ENCODE peak calls at places on chromosomes 5 and 9, in six cellular contexts. G, H, J, C, R and D are unnamed samples.

GRCh38 chr5:62920856-62921255 is 342.2 kb downstream of the LRRC70 start:
- DNase-seq in H (no peak), R (no peak), C (no peak), J (no peak), G (no peak), D (no peak)

GRCh38 chr5:149030392-149030791 is 32.5 kb downstream of the SH3TC2 start:
- DNase-seq in G (no peak), J (no peak), H (no peak), R (no peak), C (no peak), D (no peak)

GRCh38 chr9:88590558-88591146 is 55.7 kb downstream of the NXNL2 start:
- DNase-seq in G (peak), H (no peak), J (no peak), R (peak), C (no peak), D (no peak)

GRCh38 chr9:134356496-134357470 is 30.5 kb downstream of the RXRA start:
- DNase-seq in C (no peak), H (peak), J (peak), R (no peak), G (no peak), D (peak)

GRCh38 chr9:128072144-128073021 is 4.4 kb downstream of the SLC25A25 start:
- DNase-seq in H (peak), G (no peak), J (peak), C (no peak), R (no peak), D (peak)

GRCh38 chr5:150122158-150122510 is 33.5 kb downstream of the PDGFRB start:
- DNase-seq in H (peak), C (no peak), J (peak), G (no peak), R (peak), D (no peak)

GRCh38 chr9:135002336-135002735 is 84.6 kb upstream of the FCN1 start:
- DNase-seq in H (no peak), G (no peak), R (no peak), J (no peak), C (no peak), D (no peak)

GRCh38 chr9:120985759-120986353 is 59.3 kb upstream of the TRAF1 start:
- DNase-seq in J (no peak), H (no peak), R (peak), C (peak), G (peak), D (no peak)

GRCh38 chr5:161385080-161385479 is 161.4 kb downstream of the GABRB2 start:
- DNase-seq in C (no peak), J (no peak), H (no peak), R (no peak), G (no peak), D (no peak)

GRCh38 chr9:137456864-137457405 is 2.2 kb downstream of the NSMF start:
- DNase-seq in C (no peak), G (no peak), H (no peak), R (no peak), J (peak), D (peak)

GRCh38 chr5:72106922-72107873 is at the start of gene MAP1B:
- DNase-seq in C (no peak), J (no peak), H (no peak), G (peak), R (peak), D (no peak)

GRCh38 chr5:125549322-125549871 is 803.0 kb upstream of the ZNF608 start:
- DNase-seq in H (no peak), J (no peak), C (no peak), G (peak), R (no peak), D (no peak)

GRCh38 chr5:173003360-173003759 is 19.8 kb downstream of the ATP6V0E1 start:
- DNase-seq in J (no peak), H (no peak), C (no peak), G (no peak), R (no peak), D (no peak)

GRCh38 chr9:98453589-98454311 is 198.3 kb upstream of the TBC1D2 start:
- DNase-seq in R (no peak), G (no peak), J (no peak), C (no peak), H (no peak), D (no peak)

GRCh38 chr9:95073042-95073607 is 244.4 kb downstream of the FANCC start:
- DNase-seq in G (peak), H (no peak), J (no peak), C (no peak), R (peak), D (no peak)

GRCh38 chr9:134210908-134211810 is 46.8 kb upstream of the RNU6ATAC start:
- DNase-seq in C (no peak), H (no peak), R (no peak), J (peak), G (no peak), D (peak)

GRCh38 chr9:113875917-113876805 is at the start of gene ZNF618:
- DNase-seq in G (peak), C (no peak), H (peak), J (peak), R (peak), D (peak)

GRCh38 chr9:136626066-136626725 is 36.5 kb upstream of the EGFL7 start:
- DNase-seq in G (peak), R (no peak), H (peak), C (no peak), J (no peak), D (peak)

GRCh38 chr5:147307170-147307569 is 72.3 kb downstream of the STK32A start:
- DNase-seq in H (no peak), R (no peak), J (no peak), G (no peak), C (no peak), D (no peak)

GRCh38 chr9:129919836-129920235 is 84.6 kb downstream of the USP20 start:
- DNase-seq in G (no peak), H (no peak), J (no peak), R (no peak), C (no peak), D (no peak)

GRCh38 chr5:142717582-142718215 is 31.8 kb upstream of the FGF1 start:
- DNase-seq in C (no peak), G (peak), R (peak), J (no peak), H (no peak), D (no peak)

GRCh38 chr5:98787131-98787719 is 13.8 kb downstream of the RGMB start:
- DNase-seq in R (no peak), H (no peak), G (no peak), C (no peak), J (no peak), D (no peak)

GRCh38 chr5:96963267-96963666 is 27.4 kb downstream of the LNPEP start:
- DNase-seq in G (peak), H (peak), R (no peak), J (no peak), C (no peak), D (no peak)

GRCh38 chr5:181245427-181246275 is 1.9 kb upstream of the RACK1 start:
- DNase-seq in G (no peak), J (no peak), C (no peak), H (peak), R (peak), D (no peak)

GRCh38 chr5:89034588-89034987 is 151.6 kb upstream of the MEF2C start:
- DNase-seq in G (no peak), R (no peak), C (no peak), H (no peak), J (no peak), D (no peak)

GRCh38 chr5:83099001-83099400 is 21.7 kb downstream of the XRCC4 start:
- DNase-seq in H (no peak), J (no peak), R (no peak), C (no peak), G (peak), D (no peak)

GRCh38 chr5:115246361-115246991 is 16.2 kb downstream of the PGGT1B start:
- DNase-seq in H (no peak), G (no peak), C (no peak), R (peak), J (no peak), D (no peak)

GRCh38 chr5:152505442-152506042 is 100.5 kb upstream of the NMUR2 start:
- DNase-seq in H (peak), J (no peak), G (peak), R (peak), C (no peak), D (no peak)

GRCh38 chr5:132776932-132777208 is 169 bp downstream of the SEPTIN8 start:
- DNase-seq in G (no peak), H (no peak), J (no peak), C (no peak), R (no peak), D (no peak)

GRCh38 chr5:150487199-150488061 is 20.5 kb upstream of the NDST1 start:
- DNase-seq in H (peak), J (no peak), R (no peak), C (no peak), G (peak), D (peak)

GRCh38 chr5:20266068-20266467 is 278.1 kb upstream of the CDH18 start:
- DNase-seq in J (no peak), H (no peak), G (no peak), C (no peak), R (no peak), D (no peak)

GRCh38 chr9:124284237-124284831 is 26.6 kb downstream of the NEK6 start:
- DNase-seq in H (no peak), R (no peak), C (no peak), J (peak), G (no peak), D (peak)

GRCh38 chr5:145681686-145682085 is 153.5 kb downstream of the PRELID2 start:
- DNase-seq in G (peak), H (peak), J (no peak), C (no peak), R (peak), D (peak)

GRCh38 chr9:124290743-124291554 is 33.2 kb downstream of the NEK6 start:
- DNase-seq in C (no peak), J (no peak), G (no peak), H (no peak), R (no peak), D (no peak)

GRCh38 chr9:109020113-109020512 is 6.8 kb upstream of the CTNNAL1 start:
- DNase-seq in C (no peak), G (no peak), J (no peak), H (no peak), R (no peak), D (no peak)

GRCh38 chr5:29758986-29759421 is 1434.5 kb upstream of the CDH6 start:
- DNase-seq in C (no peak), J (no peak), G (peak), R (peak), H (no peak), D (no peak)

GRCh38 chr5:172896465-172896864 is 62.4 kb downstream of the ERGIC1 start:
- DNase-seq in R (no peak), H (no peak), C (no peak), G (no peak), J (no peak), D (no peak)

GRCh38 chr5:31153523-31153922 is 40.0 kb upstream of the CDH6 start:
- DNase-seq in H (no peak), C (no peak), R (no peak), J (no peak), G (no peak), D (no peak)

GRCh38 chr5:110288766-110289165 is 437.7 kb downstream of the TMEM232 start:
- DNase-seq in H (no peak), C (peak), G (peak), J (no peak), R (no peak), D (no peak)

DNA sequence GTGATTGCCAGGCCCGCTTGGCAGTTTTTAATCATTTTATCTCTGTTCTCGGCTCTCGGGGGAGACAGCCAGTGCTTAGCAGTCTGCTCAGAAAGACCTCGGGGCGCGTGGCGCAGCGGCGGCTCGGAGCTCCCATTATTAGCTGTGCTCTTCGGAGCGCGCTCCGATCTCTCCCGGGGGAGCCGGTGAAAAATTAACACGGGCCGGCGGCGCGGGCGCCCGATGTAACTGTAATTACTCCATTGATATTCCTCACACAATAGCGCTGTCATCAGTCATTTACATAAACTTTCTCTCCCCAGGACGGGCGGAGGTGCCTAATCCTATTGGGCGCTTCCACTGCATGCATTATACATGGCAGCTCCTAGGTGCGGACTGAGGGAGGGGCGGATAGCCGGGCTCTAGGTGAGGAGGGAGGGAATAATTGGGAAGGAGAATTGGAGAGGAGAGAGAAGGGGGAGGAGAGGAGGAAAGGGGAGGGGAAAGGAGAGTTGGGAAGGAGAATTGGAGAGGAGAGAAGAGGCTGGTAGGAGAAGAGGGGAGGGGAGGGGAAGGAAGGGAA is 24.9 kb downstream of the LMX1B start:
- DNase-seq in R (peak), H (no peak), G (peak), J (no peak), C (no peak), D (no peak)
- H3K4me3 ChIP-seq in R (peak), H (no peak), G (peak), J (no peak), C (no peak), D (no peak)

DNA sequence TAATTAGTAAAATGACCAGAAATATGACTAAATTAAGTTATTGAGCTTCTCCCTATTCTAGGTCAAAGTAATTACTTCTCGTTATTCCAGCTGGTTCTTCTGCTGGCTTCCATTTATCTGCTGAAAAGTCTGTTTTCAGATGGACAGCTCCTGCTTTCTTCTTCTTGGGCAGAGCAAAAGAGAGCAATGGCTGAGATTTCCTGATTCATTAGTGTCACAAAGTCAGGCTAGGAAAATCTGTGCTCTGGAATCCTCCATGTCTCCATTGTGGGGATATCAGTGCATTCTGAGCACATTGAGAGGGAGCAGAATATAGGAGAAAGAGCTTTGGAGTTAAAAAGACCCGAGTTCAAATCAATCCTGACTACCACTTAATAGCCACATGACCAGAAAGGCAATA is 33.7 kb upstream of the NRG2 start:
- DNase-seq in G (no peak), R (peak), C (no peak), J (no peak), H (no peak), D (no peak)
- H3K4me3 ChIP-seq in G (no peak), R (no peak), C (no peak), J (no peak), H (no peak), D (no peak)

GRCh38 chr9:82091100-82091499 is 102.5 kb downstream of the SPATA31D1 start:
- DNase-seq in H (no peak), G (no peak), R (no peak), C (no peak), J (no peak), D (no peak)
- H3K4me3 ChIP-seq in H (no peak), G (no peak), R (no peak), C (no peak), J (no peak), D (no peak)

DNA sequence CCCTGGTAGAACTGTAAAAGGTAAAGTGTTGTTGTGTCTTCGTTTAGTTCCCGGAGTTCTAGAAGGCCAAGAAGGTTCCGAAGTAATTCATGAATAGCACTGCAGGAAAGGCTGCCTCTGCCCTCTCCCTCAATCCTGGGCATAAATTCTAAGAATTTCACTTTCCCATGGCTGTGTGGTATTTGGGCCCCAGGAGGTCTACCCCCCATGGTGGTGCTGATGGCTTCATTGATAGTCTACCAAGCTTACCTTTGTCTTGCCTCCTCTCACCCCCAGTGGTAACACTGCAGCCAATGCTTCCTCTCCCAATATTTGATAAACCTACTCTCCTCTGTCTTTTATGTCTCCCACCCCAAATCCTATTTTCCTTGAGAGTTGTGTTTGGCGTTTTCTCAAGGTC is 39.5 kb downstream of the ADAMTS16 start:
- DNase-seq in R (peak), J (no peak), H (no peak), G (no peak), C (no peak), D (no peak)
- H3K4me3 ChIP-seq in R (no peak), J (no peak), H (no peak), G (no peak), C (no peak), D (no peak)

GRCh38 chr5:135307143-135307903 is 91.7 kb downstream of the MACROH2A1 start:
- DNase-seq in G (peak), C (no peak), H (no peak), R (peak), J (no peak), D (no peak)

GRCh38 chr5:135308245-135308644 is 90.8 kb downstream of the MACROH2A1 start:
- DNase-seq in H (no peak), G (no peak), C (no peak), J (no peak), R (no peak), D (no peak)

GRCh38 chr5:135304352-135305221 is 94.4 kb downstream of the MACROH2A1 start:
- DNase-seq in J (no peak), R (no peak), C (no peak), G (peak), H (no peak), D (no peak)

GRCh38 chr5:135306557-135306956 is 92.5 kb downstream of the MACROH2A1 start:
- DNase-seq in H (no peak), C (no peak), R (no peak), J (no peak), G (no peak), D (no peak)

DNA sequence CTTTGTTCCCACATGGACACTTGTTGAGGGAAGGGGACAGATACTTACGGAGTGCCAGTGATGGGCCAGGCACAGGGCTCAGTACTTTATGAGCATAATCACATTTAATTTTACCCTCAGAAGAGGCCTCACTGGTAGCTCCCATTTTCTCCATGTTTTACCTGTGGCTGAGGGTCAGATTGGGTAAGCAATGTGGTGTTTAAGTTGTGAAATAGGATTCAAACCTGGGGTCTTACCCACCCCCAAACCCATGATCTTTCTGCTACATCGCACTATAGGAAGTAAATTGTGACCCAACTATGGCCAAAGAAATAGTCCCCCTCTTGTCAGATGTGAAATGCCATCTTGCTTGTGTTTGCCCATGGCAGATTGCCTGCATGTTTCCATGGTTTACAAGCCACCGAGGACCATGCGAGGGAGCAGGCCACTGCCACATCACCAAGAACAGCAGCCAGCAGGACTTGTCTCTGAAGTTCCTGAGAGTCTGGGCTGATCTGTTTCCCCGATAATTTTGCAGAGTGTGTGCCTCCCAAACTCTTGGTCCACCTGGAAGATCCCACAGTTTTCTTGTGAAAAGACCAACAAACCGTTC is 95.4 kb downstream of the MACROH2A1 start:
- DNase-seq in H (no peak), C (no peak), G (no peak), R (no peak), J (no peak), D (no peak)
- H3K4me3 ChIP-seq in H (no peak), C (no peak), G (no peak), R (no peak), J (no peak), D (no peak)